ENCODE peak calls at places on chromosomes 5 and 9, in seven cellular contexts. D is IMR-90; V is thyroid gland; K is B cell; B is suprapubic skin; Q is CD8-positive, alpha-beta T cell; G is HFFc6. O is an unnamed sample.
A peak's percentile ranks its signal among the peaks of the same experiment; 100 is the strongest.

GRCh38 chr5:95883185-95884020 is 60.9 kb upstream of the GLRX start:
- DNase-seq in B (no peak), Q (no peak), V (no peak), K (no peak), G (peak; percentile 4), D (no peak), O (no peak)

GRCh38 chr9:118961857-118962256 is 407.4 kb downstream of the BRINP1 start:
- DNase-seq in G (peak; percentile 55), Q (no peak), B (no peak), V (peak; percentile 7), D (peak; percentile 8), K (no peak), O (no peak)

GRCh38 chr9:112012026-112012902 is 115.7 kb downstream of the UGCG start:
- DNase-seq in V (peak; percentile 67), G (peak; percentile 91), Q (no peak), K (peak; percentile 59), D (peak; percentile 95), B (peak; percentile 72), O (peak; percentile 56)

GRCh38 chr9:113875917-113876805 is at the start of gene ZNF618:
- DNase-seq in K (no peak), Q (peak; percentile 6), G (no peak), B (no peak), V (peak; percentile 37), D (no peak), O (peak; percentile 78)

GRCh38 chr9:12784461-12785250 is 9.8 kb downstream of the LURAP1L start:
- DNase-seq in Q (no peak), V (peak; percentile 55), G (peak; percentile 95), B (no peak), D (peak; percentile 98), K (no peak), O (no peak)

GRCh38 chr5:104186100-104186499 is 623.5 kb upstream of the NUDT12 start:
- DNase-seq in V (no peak), D (no peak), G (no peak), Q (no peak), K (no peak), B (peak; percentile 63), O (no peak)

GRCh38 chr5:157148734-157149615 is 6.3 kb upstream of the MED7 start:
- DNase-seq in K (peak; percentile 69), B (peak; percentile 73), Q (peak; percentile 73), G (peak; percentile 67), V (peak; percentile 53), D (peak; percentile 60), O (peak; percentile 65)

GRCh38 chr5:112581811-112582320 is 155.8 kb upstream of the APC start:
- DNase-seq in D (no peak), B (no peak), G (no peak), V (no peak), Q (no peak), K (no peak), O (no peak)

GRCh38 chr9:5438301-5439162 is 807 bp upstream of the PLGRKT start:
- DNase-seq in Q (peak; percentile 13), V (peak; percentile 14), K (peak; percentile 76), B (no peak), D (peak; percentile 56), G (no peak), O (peak; percentile 68)

GRCh38 chr5:53594419-53594818 is 34.0 kb downstream of the NDUFS4 start:
- DNase-seq in Q (no peak), V (no peak), B (no peak), D (no peak), K (no peak), G (no peak), O (no peak)

GRCh38 chr5:175893466-175893865 is 22.1 kb downstream of the CPLX2 start:
- DNase-seq in G (no peak), K (no peak), V (no peak), B (no peak), D (no peak), Q (no peak), O (no peak)

GRCh38 chr9:36902861-36903524 is 131.1 kb downstream of the PAX5 start:
- DNase-seq in D (no peak), G (no peak), Q (no peak), V (no peak), B (no peak), K (no peak), O (no peak)

GRCh38 chr5:33275921-33276705 is 164.7 kb upstream of the TARS1 start:
- DNase-seq in D (peak; percentile 3), B (no peak), K (no peak), G (peak; percentile 48), V (no peak), Q (no peak), O (no peak)

GRCh38 chr5:149464796-149465489 is 85.9 kb upstream of the IL17B start:
- DNase-seq in G (peak; percentile 26), D (peak; percentile 78), K (no peak), Q (no peak), B (no peak), V (no peak), O (no peak)

GRCh38 chr9:15509931-15510788 is 610 bp downstream of the PSIP1 start:
- DNase-seq in D (no peak), B (no peak), V (peak; percentile 55), K (peak; percentile 62), G (no peak), Q (peak; percentile 58), O (peak; percentile 82)

GRCh38 chr5:78920604-78921003 is 64.5 kb downstream of the ARSB start:
- DNase-seq in Q (no peak), V (no peak), K (no peak), D (peak; percentile 71), G (peak; percentile 35), B (no peak), O (no peak)

GRCh38 chr9:80937646-80938045 is 751.7 kb downstream of the TLE1 start:
- DNase-seq in D (no peak), B (no peak), K (no peak), Q (no peak), V (no peak), G (no peak), O (no peak)

GRCh38 chr5:375921-376871 is 54.7 kb downstream of the AHRR start:
- DNase-seq in K (peak; percentile 38), B (peak; percentile 53), Q (no peak), V (no peak), G (no peak), D (no peak), O (no peak)

GRCh38 chr5:141338538-141339306 is at the start of gene PCDHGA2:
- DNase-seq in K (no peak), G (peak; percentile 17), D (peak; percentile 66), V (no peak), B (no peak), Q (no peak), O (peak; percentile 72)
- TF ChIP-seq CTCF in K (no peak), G (peak; percentile 72), D (peak; percentile 54), V (peak; percentile 41), B (no peak), Q (no peak), O (peak; percentile 24)

DNA sequence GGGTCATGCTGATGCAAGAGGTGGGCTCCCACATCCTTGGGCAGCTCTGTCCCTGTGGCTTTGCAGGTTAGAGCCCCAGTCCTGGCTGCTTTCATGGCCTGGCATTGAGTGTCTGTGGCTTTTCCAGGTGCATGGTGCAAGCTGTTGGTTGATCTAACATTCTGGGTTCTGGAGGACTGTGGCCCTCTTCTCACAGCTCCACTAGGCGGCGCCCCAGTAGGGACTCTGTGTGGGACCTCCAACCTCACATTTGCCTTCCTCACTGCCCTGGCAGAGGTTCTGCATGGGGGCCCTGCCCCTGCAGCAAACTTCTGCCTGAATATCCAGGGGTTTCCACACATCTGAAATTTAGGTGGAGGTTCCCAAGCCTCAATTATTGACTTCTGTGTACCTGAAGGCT is 150.1 kb downstream of the NNT start:
- DNase-seq in G (no peak), Q (no peak), V (no peak), B (no peak), D (no peak), K (no peak), O (no peak)
- TF ChIP-seq CTCF in G (peak; percentile 7), Q (no peak), V (no peak), B (no peak), D (no peak), K (no peak), O (no peak)

DNA sequence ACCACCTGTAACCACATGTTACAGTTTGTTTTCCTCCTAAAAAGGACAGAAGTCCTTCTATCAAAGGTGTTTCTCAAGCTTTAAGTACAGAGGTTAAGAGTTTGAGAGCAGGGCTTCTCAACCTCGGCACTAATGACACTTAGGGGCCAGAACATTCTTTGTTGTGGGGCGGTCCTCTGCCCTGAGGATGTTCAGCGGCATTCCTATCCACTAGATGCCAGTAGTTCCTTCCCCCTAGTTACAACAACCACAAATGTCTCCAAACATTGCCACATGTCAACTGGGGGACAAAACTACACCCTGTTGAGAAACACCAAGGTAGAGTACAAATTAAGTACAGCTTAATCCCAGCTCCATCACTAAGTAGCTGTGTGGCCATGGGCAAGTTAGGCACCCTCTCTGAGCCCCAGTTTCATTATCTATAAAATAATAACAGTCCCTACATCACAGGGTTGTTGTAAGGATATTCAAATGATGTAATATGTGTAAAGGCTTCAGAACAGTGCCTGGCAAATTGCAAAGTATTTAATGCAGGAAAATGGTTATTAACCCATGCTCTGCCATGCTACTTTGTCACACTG is 44.6 kb downstream of the PIP5K1B start:
- DNase-seq in V (no peak), B (no peak), G (no peak), D (no peak), K (no peak), Q (no peak), O (no peak)
- TF ChIP-seq CTCF in V (no peak), B (no peak), G (no peak), D (no peak), K (no peak), Q (no peak), O (no peak)

GRCh38 chr5:1701194-1701593 is 98.4 kb downstream of the MRPL36 start:
- DNase-seq in K (no peak), V (no peak), Q (no peak), B (no peak), D (no peak), G (no peak), O (no peak)

GRCh38 chr5:1699394-1699793 is 100.2 kb downstream of the MRPL36 start:
- DNase-seq in G (no peak), V (no peak), B (no peak), D (no peak), K (no peak), Q (no peak), O (no peak)

GRCh38 chr5:1702318-1702717 is 97.3 kb downstream of the MRPL36 start:
- DNase-seq in G (no peak), Q (no peak), D (no peak), B (no peak), K (no peak), V (no peak), O (no peak)

GRCh38 chr5:1701884-1702283 is 97.8 kb downstream of the MRPL36 start:
- DNase-seq in G (no peak), Q (no peak), V (no peak), D (no peak), B (no peak), K (no peak), O (no peak)

GRCh38 chr5:1698589-1699316 is 100.9 kb downstream of the MRPL36 start:
- DNase-seq in Q (no peak), K (no peak), D (no peak), V (no peak), G (no peak), B (no peak), O (no peak)
- TF ChIP-seq CTCF in Q (no peak), K (no peak), D (no peak), V (no peak), G (no peak), B (no peak), O (no peak)

GRCh38 chr5:135891804-135892203 is 3.8 kb downstream of the IL9 start:
- DNase-seq in B (no peak), K (no peak), D (no peak), G (no peak), V (no peak), Q (no peak), O (no peak)
- TF ChIP-seq CTCF in B (no peak), K (no peak), D (no peak), G (peak; percentile 26), V (no peak), Q (no peak), O (no peak)